ENCODE peak calls at places on chromosomes 12 and 14, in seven cellular contexts. One of them, this sample, is unnamed.

GRCh38 chr12:27212861-27213260 is 31.2 kb upstream of the STK38L start:
- DNase-seq in uterus: no peak
- DNase-seq in GM12878: no peak
- DNase-seq in IMR-90: no peak
- DNase-seq in A549: no peak
- DNase-seq in body of pancreas: no peak
- DNase-seq in K562: no peak
- DNase-seq in this sample: no peak

GRCh38 chr14:61033851-61034250 is 52.8 kb downstream of the SLC38A6 start:
- DNase-seq in uterus: no peak
- DNase-seq in GM12878: no peak
- DNase-seq in IMR-90: peak
- DNase-seq in A549: no peak
- DNase-seq in body of pancreas: no peak
- DNase-seq in K562: no peak
- DNase-seq in this sample: no peak

GRCh38 chr12:105355752-105356151 is 25.3 kb downstream of the C12orf75 start:
- DNase-seq in uterus: no peak
- DNase-seq in GM12878: no peak
- DNase-seq in IMR-90: peak
- DNase-seq in A549: no peak
- DNase-seq in body of pancreas: no peak
- DNase-seq in K562: no peak
- DNase-seq in this sample: no peak

GRCh38 chr14:83356080-83356479 is 1822.4 kb upstream of the SEL1L start:
- DNase-seq in uterus: no peak
- DNase-seq in GM12878: no peak
- DNase-seq in IMR-90: no peak
- DNase-seq in A549: no peak
- DNase-seq in body of pancreas: no peak
- DNase-seq in K562: no peak
- DNase-seq in this sample: no peak

GRCh38 chr12:52370906-52371608 is 3.8 kb upstream of the KRT85 start:
- DNase-seq in uterus: peak
- DNase-seq in GM12878: no peak
- DNase-seq in IMR-90: peak
- DNase-seq in A549: no peak
- DNase-seq in body of pancreas: peak
- DNase-seq in K562: no peak
- DNase-seq in this sample: peak

GRCh38 chr12:125272252-125272980 is 207.2 kb downstream of the AACS start:
- DNase-seq in uterus: no peak
- DNase-seq in GM12878: no peak
- DNase-seq in IMR-90: no peak
- DNase-seq in A549: no peak
- DNase-seq in body of pancreas: no peak
- DNase-seq in K562: no peak
- DNase-seq in this sample: peak

GRCh38 chr12:26845984-26846383 is 13.0 kb upstream of the ITPR2 start:
- DNase-seq in uterus: no peak
- DNase-seq in GM12878: no peak
- DNase-seq in IMR-90: peak
- DNase-seq in A549: no peak
- DNase-seq in body of pancreas: peak
- DNase-seq in K562: peak
- DNase-seq in this sample: peak

GRCh38 chr12:127515941-127516340 is 751.0 kb upstream of the TMEM132C start:
- DNase-seq in uterus: no peak
- DNase-seq in GM12878: no peak
- DNase-seq in IMR-90: peak
- DNase-seq in A549: no peak
- DNase-seq in body of pancreas: no peak
- DNase-seq in K562: no peak
- DNase-seq in this sample: no peak

GRCh38 chr12:79934309-79935020 is 432 bp downstream of the PPP1R12A start:
- DNase-seq in uterus: peak
- DNase-seq in GM12878: no peak
- DNase-seq in IMR-90: peak
- DNase-seq in A549: peak
- DNase-seq in body of pancreas: no peak
- DNase-seq in K562: peak
- DNase-seq in this sample: peak

GRCh38 chr12:89225808-89226368 is 126.4 kb downstream of the DUSP6 start:
- DNase-seq in uterus: no peak
- DNase-seq in GM12878: no peak
- DNase-seq in IMR-90: peak
- DNase-seq in A549: no peak
- DNase-seq in body of pancreas: peak
- DNase-seq in K562: no peak
- DNase-seq in this sample: no peak

GRCh38 chr12:124917841-124918621 is 3.6 kb upstream of the UBC start:
- DNase-seq in uterus: no peak
- DNase-seq in GM12878: no peak
- DNase-seq in IMR-90: peak
- DNase-seq in A549: no peak
- DNase-seq in body of pancreas: no peak
- DNase-seq in K562: peak
- DNase-seq in this sample: peak

GRCh38 chr12:90080616-90081015 is 372.0 kb upstream of the ATP2B1 start:
- DNase-seq in uterus: no peak
- DNase-seq in GM12878: no peak
- DNase-seq in IMR-90: no peak
- DNase-seq in A549: no peak
- DNase-seq in body of pancreas: no peak
- DNase-seq in K562: no peak
- DNase-seq in this sample: no peak

DNA sequence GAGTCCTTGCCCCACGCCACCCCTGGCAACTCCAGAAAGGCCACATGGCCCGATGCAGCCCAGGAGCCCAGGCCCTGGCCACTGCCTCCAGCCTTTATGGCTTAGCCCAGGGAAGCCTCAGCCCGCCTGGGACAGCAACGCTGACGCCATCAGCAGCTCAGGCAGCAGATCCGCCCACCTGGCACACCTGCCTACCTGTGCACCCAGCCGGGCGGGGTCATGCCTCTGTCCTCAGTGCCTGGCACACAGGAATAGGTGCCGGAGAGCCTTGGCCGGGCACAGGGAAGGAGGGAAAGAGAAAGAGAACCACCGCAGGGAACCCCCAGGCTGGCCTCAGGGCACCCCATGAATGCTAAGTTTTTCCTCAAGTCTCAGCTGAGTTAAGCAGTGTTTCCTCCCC is 21.1 kb downstream of the BEGAIN start:
- DNase-seq in uterus: no peak
- DNase-seq in GM12878: no peak
- DNase-seq in IMR-90: no peak
- DNase-seq in A549: no peak
- DNase-seq in body of pancreas: peak
- DNase-seq in K562: no peak
- DNase-seq in this sample: no peak
- TF ChIP-seq POLR2A in uterus: no peak
- TF ChIP-seq POLR2A in GM12878: no peak
- TF ChIP-seq POLR2A in IMR-90: no peak
- TF ChIP-seq POLR2A in A549: no peak
- TF ChIP-seq POLR2A in body of pancreas: peak
- TF ChIP-seq POLR2A in K562: no peak
- TF ChIP-seq POLR2A in this sample: no peak

DNA sequence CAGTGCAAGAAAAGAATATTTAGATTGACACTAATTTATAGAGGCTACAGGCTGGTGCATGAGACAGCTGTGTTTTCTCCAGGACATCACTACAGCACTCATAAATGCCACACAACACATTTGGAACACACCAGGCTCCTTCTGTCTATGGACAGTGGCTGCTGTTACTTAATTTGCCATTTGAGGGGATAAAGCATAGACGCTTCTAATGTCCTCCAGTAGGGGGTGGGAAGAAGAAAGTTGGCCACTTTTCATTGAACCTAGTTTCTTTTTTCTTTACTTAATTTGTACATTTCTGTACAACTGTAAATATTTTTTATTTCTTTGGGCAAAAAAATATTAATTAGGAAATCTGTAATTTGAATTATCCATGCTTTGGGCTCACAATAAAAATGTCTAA is 12.4 kb upstream of the RTN1 start:
- DNase-seq in uterus: no peak
- DNase-seq in GM12878: no peak
- DNase-seq in IMR-90: no peak
- DNase-seq in A549: no peak
- DNase-seq in body of pancreas: no peak
- DNase-seq in K562: no peak
- DNase-seq in this sample: no peak
- TF ChIP-seq CTCF in uterus: no peak
- TF ChIP-seq CTCF in GM12878: peak
- TF ChIP-seq CTCF in IMR-90: peak
- TF ChIP-seq CTCF in A549: no peak
- TF ChIP-seq CTCF in body of pancreas: no peak
- TF ChIP-seq CTCF in K562: peak
- TF ChIP-seq CTCF in this sample: no peak

GRCh38 chr12:7542813-7543212 is 39.2 kb upstream of the CD163 start:
- DNase-seq in uterus: no peak
- DNase-seq in GM12878: no peak
- DNase-seq in IMR-90: peak
- DNase-seq in A549: no peak
- DNase-seq in body of pancreas: peak
- DNase-seq in K562: no peak
- DNase-seq in this sample: no peak

DNA sequence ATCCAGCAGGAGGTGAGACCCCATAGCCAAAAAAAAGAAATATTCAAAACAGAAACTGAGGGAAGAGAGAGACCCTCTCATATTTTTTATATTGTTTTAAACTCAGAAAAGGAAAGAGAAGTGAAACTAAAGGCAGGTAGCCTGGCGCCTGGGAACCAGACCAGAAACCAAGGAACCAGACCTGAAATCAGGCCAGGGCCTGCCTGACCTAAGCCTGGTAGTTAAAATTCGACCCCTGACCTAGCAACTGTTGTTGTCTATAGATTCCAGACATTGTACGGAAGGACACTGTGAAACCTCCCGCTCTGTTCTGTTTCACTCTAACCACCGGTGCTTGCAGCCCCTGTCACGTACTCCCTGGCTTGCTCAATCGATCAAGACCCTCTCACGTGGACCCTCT is 38.5 kb upstream of the CD163 start:
- DNase-seq in uterus: no peak
- DNase-seq in GM12878: no peak
- DNase-seq in IMR-90: no peak
- DNase-seq in A549: no peak
- DNase-seq in body of pancreas: no peak
- DNase-seq in K562: no peak
- DNase-seq in this sample: no peak
- H3K27ac ChIP-seq in uterus: no peak
- H3K27ac ChIP-seq in GM12878: no peak
- H3K27ac ChIP-seq in IMR-90: no peak
- H3K27ac ChIP-seq in A549: no peak
- H3K27ac ChIP-seq in body of pancreas: no peak
- H3K27ac ChIP-seq in K562: no peak
- H3K27ac ChIP-seq in this sample: no peak

GRCh38 chr12:107760817-107761501 is at the start of gene PRDM4:
- DNase-seq in uterus: peak
- DNase-seq in GM12878: peak
- DNase-seq in IMR-90: peak
- DNase-seq in A549: peak
- DNase-seq in body of pancreas: peak
- DNase-seq in K562: peak
- DNase-seq in this sample: peak
- TF ChIP-seq POLR2A in uterus: peak
- TF ChIP-seq POLR2A in GM12878: peak
- TF ChIP-seq POLR2A in IMR-90: peak
- TF ChIP-seq POLR2A in A549: peak
- TF ChIP-seq POLR2A in body of pancreas: peak
- TF ChIP-seq POLR2A in K562: peak
- TF ChIP-seq POLR2A in this sample: peak

GRCh38 chr14:58129208-58129607 is 22.8 kb downstream of the ARMH4 start:
- DNase-seq in uterus: no peak
- DNase-seq in GM12878: no peak
- DNase-seq in IMR-90: no peak
- DNase-seq in A549: peak
- DNase-seq in body of pancreas: no peak
- DNase-seq in K562: no peak
- DNase-seq in this sample: no peak
- TF ChIP-seq CTCF in uterus: no peak
- TF ChIP-seq CTCF in GM12878: no peak
- TF ChIP-seq CTCF in IMR-90: no peak
- TF ChIP-seq CTCF in A549: peak
- TF ChIP-seq CTCF in body of pancreas: no peak
- TF ChIP-seq CTCF in K562: peak
- TF ChIP-seq CTCF in this sample: no peak

DNA sequence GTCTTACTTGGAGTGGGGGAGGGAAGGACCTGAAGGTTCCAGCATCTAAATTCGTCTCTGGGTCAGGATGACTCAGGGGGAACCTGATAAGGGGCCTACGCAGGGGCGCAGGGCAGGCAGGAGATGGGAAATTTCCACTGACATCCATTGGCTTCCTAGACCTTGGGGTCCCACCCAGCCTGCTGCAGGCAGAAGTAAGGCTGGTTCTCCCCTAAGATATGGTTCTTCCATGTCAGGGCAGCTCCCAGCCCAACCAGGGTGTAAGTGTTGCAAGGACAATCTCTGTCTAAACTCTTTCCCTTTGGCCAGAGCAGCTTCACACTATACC is 2.1 kb upstream of the NDRG2 start:
- DNase-seq in uterus: peak
- DNase-seq in GM12878: no peak
- DNase-seq in IMR-90: no peak
- DNase-seq in A549: no peak
- DNase-seq in body of pancreas: no peak
- DNase-seq in K562: peak
- DNase-seq in this sample: peak
- H3K27ac ChIP-seq in uterus: peak
- H3K27ac ChIP-seq in GM12878: no peak
- H3K27ac ChIP-seq in IMR-90: no peak
- H3K27ac ChIP-seq in A549: no peak
- H3K27ac ChIP-seq in body of pancreas: no peak
- H3K27ac ChIP-seq in K562: peak
- H3K27ac ChIP-seq in this sample: peak

DNA sequence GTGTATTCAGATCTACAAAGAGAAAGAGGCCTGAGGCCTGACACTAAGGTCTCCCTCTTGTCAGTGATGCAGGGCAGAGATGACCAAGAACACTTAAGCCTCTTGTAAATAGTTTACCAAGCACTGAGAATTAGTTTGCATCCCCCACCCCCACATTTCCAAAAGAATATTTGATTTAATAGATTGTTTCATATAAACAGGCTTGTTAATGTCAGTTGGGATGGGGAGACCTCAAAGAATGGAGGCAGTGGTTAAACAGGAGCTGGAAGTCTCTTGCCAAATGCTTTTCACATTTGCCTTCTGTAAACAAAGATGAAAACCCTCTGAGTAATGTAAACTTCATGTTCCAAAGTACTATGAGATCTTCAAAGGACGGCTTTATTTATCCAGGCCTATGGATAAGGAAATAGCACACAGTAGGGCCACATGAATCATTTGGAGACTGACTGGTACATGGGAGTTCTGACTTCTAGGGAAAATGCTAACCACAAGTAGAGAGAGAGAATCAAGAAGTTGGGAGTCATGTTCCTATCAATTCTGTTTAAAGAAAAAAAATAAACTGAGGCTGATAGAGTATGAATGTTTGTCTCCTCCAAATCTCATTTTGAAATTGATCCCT is 234.7 kb downstream of the ANO2 start:
- DNase-seq in uterus: no peak
- DNase-seq in GM12878: no peak
- DNase-seq in IMR-90: peak
- DNase-seq in A549: no peak
- DNase-seq in body of pancreas: no peak
- DNase-seq in K562: no peak
- DNase-seq in this sample: no peak
- TF ChIP-seq POLR2A in uterus: no peak
- TF ChIP-seq POLR2A in GM12878: no peak
- TF ChIP-seq POLR2A in IMR-90: no peak
- TF ChIP-seq POLR2A in A549: no peak
- TF ChIP-seq POLR2A in body of pancreas: no peak
- TF ChIP-seq POLR2A in K562: no peak
- TF ChIP-seq POLR2A in this sample: no peak

This sample was measured in adrenal gland.